ENCODE peak calls at places on chromosomes 3 and 15, in five cellular contexts. One of them, this sample, is unnamed.
A peak's percentile ranks its signal among the peaks of the same experiment; 100 is the strongest.

GRCh38 chr3:33146791-33147445 is 33.1 kb downstream of the CRTAP start:
- DNase-seq in CD8-positive, alpha-beta T cell: peak; percentile 9
- DNase-seq in neural crest cell: no peak
- DNase-seq in thyroid gland: no peak
- DNase-seq in PC-3: peak; percentile 39
- DNase-seq in this sample: no peak

GRCh38 chr3:157176108-157176507 is 16.2 kb upstream of the CCNL1 start:
- DNase-seq in CD8-positive, alpha-beta T cell: no peak
- DNase-seq in neural crest cell: no peak
- DNase-seq in thyroid gland: no peak
- DNase-seq in PC-3: no peak
- DNase-seq in this sample: no peak

GRCh38 chr15:40075298-40076044 is 33.2 kb downstream of the BMF start:
- DNase-seq in CD8-positive, alpha-beta T cell: no peak
- DNase-seq in neural crest cell: no peak
- DNase-seq in thyroid gland: peak; percentile 41
- DNase-seq in PC-3: peak; percentile 13
- DNase-seq in this sample: no peak

GRCh38 chr3:4355401-4356224 is 52.4 kb downstream of the SETMAR start:
- DNase-seq in CD8-positive, alpha-beta T cell: no peak
- DNase-seq in neural crest cell: no peak
- DNase-seq in thyroid gland: peak; percentile 63
- DNase-seq in PC-3: no peak
- DNase-seq in this sample: no peak

GRCh38 chr15:25739687-25740121 is 123.4 kb downstream of the ATP10A start:
- DNase-seq in CD8-positive, alpha-beta T cell: peak; percentile 62
- DNase-seq in neural crest cell: peak; percentile 14
- DNase-seq in thyroid gland: no peak
- DNase-seq in PC-3: peak; percentile 38
- DNase-seq in this sample: no peak

GRCh38 chr3:155647988-155648591 is 96.8 kb downstream of the PLCH1 start:
- DNase-seq in CD8-positive, alpha-beta T cell: no peak
- DNase-seq in neural crest cell: no peak
- DNase-seq in thyroid gland: no peak
- DNase-seq in PC-3: no peak
- DNase-seq in this sample: no peak

GRCh38 chr15:25183581-25184330 is 229.0 kb downstream of the SNRPN start:
- DNase-seq in CD8-positive, alpha-beta T cell: no peak
- DNase-seq in neural crest cell: no peak
- DNase-seq in thyroid gland: no peak
- DNase-seq in PC-3: no peak
- DNase-seq in this sample: no peak

GRCh38 chr15:78790027-78790426 is 21.2 kb downstream of the ADAMTS7 start:
- DNase-seq in CD8-positive, alpha-beta T cell: no peak
- DNase-seq in neural crest cell: no peak
- DNase-seq in thyroid gland: no peak
- DNase-seq in PC-3: no peak
- DNase-seq in this sample: no peak

GRCh38 chr3:125067225-125067624 is 11.4 kb upstream of the HEG1 start:
- DNase-seq in CD8-positive, alpha-beta T cell: no peak
- DNase-seq in neural crest cell: no peak
- DNase-seq in thyroid gland: no peak
- DNase-seq in PC-3: peak; percentile 70
- DNase-seq in this sample: no peak

GRCh38 chr3:60803156-60803555 is 448.1 kb downstream of the FHIT start:
- DNase-seq in CD8-positive, alpha-beta T cell: no peak
- DNase-seq in neural crest cell: no peak
- DNase-seq in thyroid gland: no peak
- DNase-seq in PC-3: no peak
- DNase-seq in this sample: no peak

GRCh38 chr15:26087395-26087794 is 224.3 kb upstream of the ATP10A start:
- DNase-seq in CD8-positive, alpha-beta T cell: no peak
- DNase-seq in neural crest cell: no peak
- DNase-seq in thyroid gland: no peak
- DNase-seq in PC-3: peak; percentile 68
- DNase-seq in this sample: no peak

GRCh38 chr3:4898454-4899313 is 80.6 kb upstream of the BHLHE40 start:
- DNase-seq in CD8-positive, alpha-beta T cell: no peak
- DNase-seq in neural crest cell: no peak
- DNase-seq in thyroid gland: no peak
- DNase-seq in PC-3: peak; percentile 55
- DNase-seq in this sample: no peak

GRCh38 chr3:188905991-188906635 is 265.7 kb upstream of the TPRG1 start:
- DNase-seq in CD8-positive, alpha-beta T cell: no peak
- DNase-seq in neural crest cell: no peak
- DNase-seq in thyroid gland: no peak
- DNase-seq in PC-3: no peak
- DNase-seq in this sample: no peak

GRCh38 chr15:25691544-25692430 is 171.3 kb downstream of the ATP10A start:
- DNase-seq in CD8-positive, alpha-beta T cell: no peak
- DNase-seq in neural crest cell: no peak
- DNase-seq in thyroid gland: no peak
- DNase-seq in PC-3: no peak
- DNase-seq in this sample: no peak

GRCh38 chr3:63479661-63480035 is 172.8 kb upstream of the SNTN start:
- DNase-seq in CD8-positive, alpha-beta T cell: no peak
- DNase-seq in neural crest cell: no peak
- DNase-seq in thyroid gland: no peak
- DNase-seq in PC-3: no peak
- DNase-seq in this sample: no peak

GRCh38 chr3:39166134-39166710 is 12.8 kb upstream of the CSRNP1 start:
- DNase-seq in CD8-positive, alpha-beta T cell: no peak
- DNase-seq in neural crest cell: no peak
- DNase-seq in thyroid gland: no peak
- DNase-seq in PC-3: peak; percentile 82
- DNase-seq in this sample: no peak

GRCh38 chr15:60390931-60391501 is 6.8 kb downstream of the ANXA2 start:
- DNase-seq in CD8-positive, alpha-beta T cell: no peak
- DNase-seq in neural crest cell: no peak
- DNase-seq in thyroid gland: no peak
- DNase-seq in PC-3: peak; percentile 77
- DNase-seq in this sample: no peak

GRCh38 chr3:107412376-107412775 is 35.1 kb downstream of the CCDC54 start:
- DNase-seq in CD8-positive, alpha-beta T cell: no peak
- DNase-seq in neural crest cell: no peak
- DNase-seq in thyroid gland: no peak
- DNase-seq in PC-3: peak; percentile 28
- DNase-seq in this sample: no peak

GRCh38 chr3:81726735-81727134 is 34.7 kb downstream of the GBE1 start:
- DNase-seq in CD8-positive, alpha-beta T cell: no peak
- DNase-seq in neural crest cell: no peak
- DNase-seq in thyroid gland: no peak
- DNase-seq in PC-3: peak; percentile 80
- DNase-seq in this sample: no peak

GRCh38 chr3:45547764-45548683 is 46.5 kb upstream of the LIMD1 start:
- DNase-seq in CD8-positive, alpha-beta T cell: no peak
- DNase-seq in neural crest cell: no peak
- DNase-seq in thyroid gland: no peak
- DNase-seq in PC-3: no peak
- DNase-seq in this sample: no peak

GRCh38 chr15:96564546-96564945 is 234.0 kb downstream of the NR2F2 start:
- DNase-seq in CD8-positive, alpha-beta T cell: no peak
- DNase-seq in neural crest cell: no peak
- DNase-seq in thyroid gland: no peak
- DNase-seq in PC-3: no peak
- DNase-seq in this sample: no peak

GRCh38 chr15:88284441-88285106 is 28.0 kb upstream of the NTRK3 start:
- DNase-seq in CD8-positive, alpha-beta T cell: no peak
- DNase-seq in neural crest cell: no peak
- DNase-seq in thyroid gland: no peak
- DNase-seq in PC-3: no peak
- DNase-seq in this sample: no peak

GRCh38 chr15:75731248-75732100 is 18.8 kb upstream of the CSPG4 start:
- DNase-seq in CD8-positive, alpha-beta T cell: no peak
- DNase-seq in neural crest cell: no peak
- DNase-seq in thyroid gland: no peak
- DNase-seq in PC-3: no peak
- DNase-seq in this sample: no peak

GRCh38 chr3:115862824-115863223 is 239.5 kb downstream of the GAP43 start:
- DNase-seq in CD8-positive, alpha-beta T cell: no peak
- DNase-seq in neural crest cell: no peak
- DNase-seq in thyroid gland: no peak
- DNase-seq in PC-3: no peak
- DNase-seq in this sample: no peak

GRCh38 chr15:29770796-29771195 is 51.5 kb downstream of the TJP1 start:
- DNase-seq in CD8-positive, alpha-beta T cell: no peak
- DNase-seq in neural crest cell: no peak
- DNase-seq in thyroid gland: no peak
- DNase-seq in PC-3: peak; percentile 77
- DNase-seq in this sample: no peak

GRCh38 chr3:169085827-169086226 is 577.7 kb downstream of the MECOM start:
- DNase-seq in CD8-positive, alpha-beta T cell: no peak
- DNase-seq in neural crest cell: no peak
- DNase-seq in thyroid gland: no peak
- DNase-seq in PC-3: peak; percentile 87
- DNase-seq in this sample: no peak

GRCh38 chr3:15326037-15326436 is 6.3 kb downstream of the SH3BP5 start:
- DNase-seq in CD8-positive, alpha-beta T cell: no peak
- DNase-seq in neural crest cell: no peak
- DNase-seq in thyroid gland: no peak
- DNase-seq in PC-3: peak; percentile 57
- DNase-seq in this sample: no peak

GRCh38 chr3:1726741-1727140 is 371.9 kb upstream of the CNTN4 start:
- DNase-seq in CD8-positive, alpha-beta T cell: no peak
- DNase-seq in neural crest cell: no peak
- DNase-seq in thyroid gland: no peak
- DNase-seq in PC-3: no peak
- DNase-seq in this sample: no peak

GRCh38 chr3:195187609-195188529 is 83.1 kb downstream of the XXYLT1 start:
- DNase-seq in CD8-positive, alpha-beta T cell: no peak
- DNase-seq in neural crest cell: no peak
- DNase-seq in thyroid gland: no peak
- DNase-seq in PC-3: no peak
- DNase-seq in this sample: no peak

GRCh38 chr3:42655980-42656679 is 2.6 kb downstream of the ZBTB47 start:
- DNase-seq in CD8-positive, alpha-beta T cell: no peak
- DNase-seq in neural crest cell: no peak
- DNase-seq in thyroid gland: no peak
- DNase-seq in PC-3: peak; percentile 19
- DNase-seq in this sample: no peak

GRCh38 chr3:170999737-171000242 is 26.7 kb downstream of the SLC2A2 start:
- DNase-seq in CD8-positive, alpha-beta T cell: no peak
- DNase-seq in neural crest cell: no peak
- DNase-seq in thyroid gland: no peak
- DNase-seq in PC-3: peak; percentile 94
- DNase-seq in this sample: no peak

GRCh38 chr15:46174122-46174521 is 539.3 kb downstream of the SQOR start:
- DNase-seq in CD8-positive, alpha-beta T cell: no peak
- DNase-seq in neural crest cell: no peak
- DNase-seq in thyroid gland: no peak
- DNase-seq in PC-3: no peak
- DNase-seq in this sample: no peak

GRCh38 chr3:102195198-102195948 is 239.4 kb upstream of the ZPLD1 start:
- DNase-seq in CD8-positive, alpha-beta T cell: no peak
- DNase-seq in neural crest cell: no peak
- DNase-seq in thyroid gland: peak; percentile 83
- DNase-seq in PC-3: peak; percentile 74
- DNase-seq in this sample: no peak

DNA sequence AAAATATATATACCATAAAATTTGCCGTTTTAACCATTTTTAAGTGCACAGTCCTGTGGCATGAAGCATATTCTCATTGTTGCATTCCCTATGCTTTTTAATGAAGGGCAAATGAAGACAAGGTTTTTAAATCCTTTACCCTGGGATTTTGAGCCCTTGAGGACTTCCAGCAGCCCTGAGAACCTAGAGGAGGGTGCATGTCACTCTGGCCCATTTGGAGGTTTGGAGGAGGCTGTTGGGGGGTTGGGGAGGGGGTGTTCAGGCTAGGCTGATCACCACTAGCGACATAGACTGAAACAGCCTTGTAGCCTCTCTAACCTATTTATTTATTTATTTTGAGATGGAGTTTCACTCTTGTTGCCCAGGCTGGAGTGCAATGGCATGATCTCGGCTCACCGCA is 86.0 kb downstream of the SMAD6 start:
- DNase-seq in CD8-positive, alpha-beta T cell: no peak
- DNase-seq in neural crest cell: no peak
- DNase-seq in thyroid gland: no peak
- DNase-seq in PC-3: no peak
- DNase-seq in this sample: no peak
- TF ChIP-seq CTCF in CD8-positive, alpha-beta T cell: no peak
- TF ChIP-seq CTCF in neural crest cell: no peak
- TF ChIP-seq CTCF in thyroid gland: no peak
- TF ChIP-seq CTCF in PC-3: no peak
- TF ChIP-seq CTCF in this sample: no peak

DNA sequence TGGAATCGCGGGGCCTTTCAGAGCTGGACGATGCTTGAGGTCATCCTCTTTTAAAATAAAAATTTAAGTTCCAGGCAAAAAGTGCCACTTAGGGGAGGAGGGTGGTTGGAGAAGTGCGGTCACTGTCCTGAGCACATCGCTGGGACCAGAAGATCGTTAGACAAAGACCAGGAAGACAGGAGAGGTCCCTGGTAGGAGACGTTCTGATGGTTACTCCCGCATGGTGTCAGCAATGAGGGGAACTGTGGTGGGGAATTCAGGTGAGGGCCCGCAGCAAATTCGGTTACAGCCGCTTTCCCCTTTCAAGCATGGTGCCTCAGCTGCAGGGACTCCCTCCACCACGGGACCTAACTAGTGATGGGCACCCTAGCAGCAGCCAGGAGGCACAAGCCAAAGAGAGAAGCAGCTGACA is 1.0 kb upstream of the ISY1 start:
- DNase-seq in CD8-positive, alpha-beta T cell: peak; percentile 56
- DNase-seq in neural crest cell: no peak
- DNase-seq in thyroid gland: no peak
- DNase-seq in PC-3: peak; percentile 8
- DNase-seq in this sample: peak; percentile 29
- TF ChIP-seq CTCF in CD8-positive, alpha-beta T cell: peak; percentile 4
- TF ChIP-seq CTCF in neural crest cell: peak; percentile 12
- TF ChIP-seq CTCF in thyroid gland: no peak
- TF ChIP-seq CTCF in PC-3: peak; percentile 29
- TF ChIP-seq CTCF in this sample: no peak

GRCh38 chr15:52336530-52336929 is 40.9 kb upstream of the MYO5C start:
- DNase-seq in CD8-positive, alpha-beta T cell: no peak
- DNase-seq in neural crest cell: no peak
- DNase-seq in thyroid gland: no peak
- DNase-seq in PC-3: peak; percentile 6
- DNase-seq in this sample: no peak
- TF ChIP-seq CTCF in CD8-positive, alpha-beta T cell: no peak
- TF ChIP-seq CTCF in neural crest cell: peak; percentile 33
- TF ChIP-seq CTCF in thyroid gland: no peak
- TF ChIP-seq CTCF in PC-3: peak; percentile 28
- TF ChIP-seq CTCF in this sample: no peak

GRCh38 chr15:68650901-68651709 is 72.3 kb downstream of the CORO2B start:
- DNase-seq in CD8-positive, alpha-beta T cell: peak; percentile 52
- DNase-seq in neural crest cell: peak; percentile 75
- DNase-seq in thyroid gland: peak; percentile 69
- DNase-seq in PC-3: peak; percentile 35
- DNase-seq in this sample: peak; percentile 42

GRCh38 chr15:68653795-68654194 is 75.0 kb downstream of the CORO2B start:
- DNase-seq in CD8-positive, alpha-beta T cell: no peak
- DNase-seq in neural crest cell: no peak
- DNase-seq in thyroid gland: no peak
- DNase-seq in PC-3: no peak
- DNase-seq in this sample: no peak

GRCh38 chr15:68654786-68655560 is 76.2 kb downstream of the CORO2B start:
- DNase-seq in CD8-positive, alpha-beta T cell: no peak
- DNase-seq in neural crest cell: no peak
- DNase-seq in thyroid gland: no peak
- DNase-seq in PC-3: no peak
- DNase-seq in this sample: no peak

GRCh38 chr15:68652141-68652540 is 73.3 kb downstream of the CORO2B start:
- DNase-seq in CD8-positive, alpha-beta T cell: no peak
- DNase-seq in neural crest cell: no peak
- DNase-seq in thyroid gland: peak; percentile 78
- DNase-seq in PC-3: no peak
- DNase-seq in this sample: no peak

GRCh38 chr15:68653031-68653635 is 74.3 kb downstream of the CORO2B start:
- DNase-seq in CD8-positive, alpha-beta T cell: no peak
- DNase-seq in neural crest cell: no peak
- DNase-seq in thyroid gland: no peak
- DNase-seq in PC-3: no peak
- DNase-seq in this sample: no peak
- TF ChIP-seq CTCF in CD8-positive, alpha-beta T cell: no peak
- TF ChIP-seq CTCF in neural crest cell: no peak
- TF ChIP-seq CTCF in thyroid gland: no peak
- TF ChIP-seq CTCF in PC-3: no peak
- TF ChIP-seq CTCF in this sample: no peak